ENCODE peak calls at places on chromosomes 1 and 21, in seven cellular contexts. One of them, this sample, is unnamed.

GRCh38 chr1:10795305-10796021 is 983 bp downstream of the CASZ1 start:
- DNase-seq in astrocyte: no peak
- DNase-seq in heart left ventricle: no peak
- DNase-seq in CD8-positive, alpha-beta T cell: no peak
- DNase-seq in pancreas: peak; percentile 81
- DNase-seq in stomach: no peak
- DNase-seq in PC-9: peak; percentile 16
- DNase-seq in this sample: no peak

GRCh38 chr1:44805311-44806024 is 1.7 kb downstream of the DYNLT4 start:
- DNase-seq in astrocyte: no peak
- DNase-seq in heart left ventricle: no peak
- DNase-seq in CD8-positive, alpha-beta T cell: no peak
- DNase-seq in pancreas: peak; percentile 71
- DNase-seq in stomach: no peak
- DNase-seq in PC-9: no peak
- DNase-seq in this sample: no peak

GRCh38 chr1:187837787-187838186 is 1009.0 kb downstream of the PLA2G4A start:
- DNase-seq in astrocyte: no peak
- DNase-seq in heart left ventricle: no peak
- DNase-seq in CD8-positive, alpha-beta T cell: no peak
- DNase-seq in pancreas: no peak
- DNase-seq in stomach: no peak
- DNase-seq in PC-9: no peak
- DNase-seq in this sample: no peak

GRCh38 chr1:219271914-219272545 is 98.4 kb downstream of the LYPLAL1 start:
- DNase-seq in astrocyte: peak; percentile 73
- DNase-seq in heart left ventricle: no peak
- DNase-seq in CD8-positive, alpha-beta T cell: no peak
- DNase-seq in pancreas: no peak
- DNase-seq in stomach: no peak
- DNase-seq in PC-9: no peak
- DNase-seq in this sample: no peak

GRCh38 chr1:115408489-115409002 is 70.5 kb upstream of the NGF start:
- DNase-seq in astrocyte: no peak
- DNase-seq in heart left ventricle: no peak
- DNase-seq in CD8-positive, alpha-beta T cell: no peak
- DNase-seq in pancreas: no peak
- DNase-seq in stomach: no peak
- DNase-seq in PC-9: no peak
- DNase-seq in this sample: no peak

GRCh38 chr1:82065917-82066316 is 265.2 kb downstream of the ADGRL2 start:
- DNase-seq in astrocyte: no peak
- DNase-seq in heart left ventricle: peak; percentile 17
- DNase-seq in CD8-positive, alpha-beta T cell: no peak
- DNase-seq in pancreas: no peak
- DNase-seq in stomach: no peak
- DNase-seq in PC-9: no peak
- DNase-seq in this sample: no peak

GRCh38 chr1:115445090-115445489 is 107.0 kb upstream of the NGF start:
- DNase-seq in astrocyte: no peak
- DNase-seq in heart left ventricle: no peak
- DNase-seq in CD8-positive, alpha-beta T cell: no peak
- DNase-seq in pancreas: no peak
- DNase-seq in stomach: no peak
- DNase-seq in PC-9: no peak
- DNase-seq in this sample: no peak

GRCh38 chr1:66998972-66999371 is 55.0 kb downstream of the SLC35D1 start:
- DNase-seq in astrocyte: peak; percentile 42
- DNase-seq in heart left ventricle: no peak
- DNase-seq in CD8-positive, alpha-beta T cell: no peak
- DNase-seq in pancreas: no peak
- DNase-seq in stomach: no peak
- DNase-seq in PC-9: no peak
- DNase-seq in this sample: peak; percentile 47

GRCh38 chr1:206708058-206708457 is 23.4 kb downstream of the MAPKAPK2 start:
- DNase-seq in astrocyte: no peak
- DNase-seq in heart left ventricle: no peak
- DNase-seq in CD8-positive, alpha-beta T cell: no peak
- DNase-seq in pancreas: no peak
- DNase-seq in stomach: no peak
- DNase-seq in PC-9: no peak
- DNase-seq in this sample: no peak

DNA sequence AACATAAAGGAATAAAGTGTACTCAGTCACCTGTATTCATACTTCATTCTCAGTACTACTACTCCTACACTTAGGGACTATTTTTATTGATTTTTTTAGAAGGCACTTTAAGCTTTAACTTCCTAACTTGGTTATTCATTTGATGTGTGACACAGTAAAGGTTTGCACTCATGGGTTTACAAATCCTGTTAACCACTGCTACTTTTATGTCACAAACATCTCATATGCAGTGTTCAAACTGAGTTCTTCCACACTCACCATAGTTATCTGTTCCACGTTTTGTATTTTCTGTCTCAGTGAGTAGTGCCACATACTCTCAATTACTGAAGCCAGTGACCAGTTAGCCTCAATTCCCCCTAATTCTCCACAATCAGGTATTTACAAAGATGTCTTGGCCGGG is 33.2 kb downstream of the RCOR3 start:
- DNase-seq in astrocyte: no peak
- DNase-seq in heart left ventricle: no peak
- DNase-seq in CD8-positive, alpha-beta T cell: no peak
- DNase-seq in pancreas: no peak
- DNase-seq in stomach: no peak
- DNase-seq in PC-9: no peak
- DNase-seq in this sample: no peak
- TF ChIP-seq CTCF in astrocyte: no peak
- TF ChIP-seq CTCF in heart left ventricle: no peak
- TF ChIP-seq CTCF in CD8-positive, alpha-beta T cell: no peak
- TF ChIP-seq CTCF in pancreas: no peak
- TF ChIP-seq CTCF in stomach: no peak
- TF ChIP-seq CTCF in PC-9: no peak
- TF ChIP-seq CTCF in this sample: no peak

GRCh38 chr1:177471244-177471643 is 300.5 kb downstream of the BRINP2 start:
- DNase-seq in astrocyte: peak; percentile 29
- DNase-seq in heart left ventricle: no peak
- DNase-seq in CD8-positive, alpha-beta T cell: no peak
- DNase-seq in pancreas: no peak
- DNase-seq in stomach: no peak
- DNase-seq in PC-9: no peak
- DNase-seq in this sample: peak; percentile 63
- H3K36me3 ChIP-seq in astrocyte: no peaks in the 10 kb centered on the region
- H3K36me3 ChIP-seq in heart left ventricle: no peaks in the 10 kb centered on the region
- H3K36me3 ChIP-seq in CD8-positive, alpha-beta T cell: no peaks in the 10 kb centered on the region
- H3K36me3 ChIP-seq in pancreas: no peaks in the 10 kb centered on the region
- H3K36me3 ChIP-seq in stomach: no peaks in the 10 kb centered on the region
- H3K36me3 ChIP-seq in PC-9: no peaks in the 10 kb centered on the region
- H3K36me3 ChIP-seq in this sample: no peaks in the 10 kb centered on the region

DNA sequence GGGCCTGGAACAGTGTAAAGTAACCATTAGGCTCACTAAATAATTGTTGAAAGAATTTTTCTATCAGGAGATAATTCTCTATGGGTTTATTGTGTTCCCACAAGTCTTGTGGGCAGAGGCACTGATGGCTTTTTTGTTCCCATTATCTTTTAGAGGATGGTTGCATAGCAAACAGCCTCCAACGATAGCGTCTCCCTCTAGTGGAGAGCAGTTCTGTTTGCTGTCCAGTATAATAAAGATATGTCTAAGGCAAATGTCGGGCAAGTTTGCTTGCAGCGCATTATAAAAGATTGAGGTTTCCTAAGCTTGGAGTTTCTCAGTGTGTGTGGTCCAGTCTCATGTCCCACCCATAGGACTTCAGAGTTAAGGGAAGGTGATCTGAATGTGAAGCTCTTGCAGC is 1.3 kb upstream of the SLC6A17 start:
- DNase-seq in astrocyte: no peak
- DNase-seq in heart left ventricle: no peak
- DNase-seq in CD8-positive, alpha-beta T cell: no peak
- DNase-seq in pancreas: no peak
- DNase-seq in stomach: no peak
- DNase-seq in PC-9: no peak
- DNase-seq in this sample: peak; percentile 29
- TF ChIP-seq CTCF in astrocyte: peak; percentile 28
- TF ChIP-seq CTCF in heart left ventricle: no peak
- TF ChIP-seq CTCF in CD8-positive, alpha-beta T cell: no peak
- TF ChIP-seq CTCF in pancreas: no peak
- TF ChIP-seq CTCF in stomach: no peak
- TF ChIP-seq CTCF in PC-9: peak; percentile 81
- TF ChIP-seq CTCF in this sample: peak; percentile 51

GRCh38 chr1:42184616-42185015 is 20.1 kb upstream of the GUCA2A start:
- DNase-seq in astrocyte: no peak
- DNase-seq in heart left ventricle: no peak
- DNase-seq in CD8-positive, alpha-beta T cell: no peak
- DNase-seq in pancreas: no peak
- DNase-seq in stomach: no peak
- DNase-seq in PC-9: no peak
- DNase-seq in this sample: no peak
- H3K36me3 ChIP-seq in astrocyte: peaks cover 14% of the 10 kb centered on the region
- H3K36me3 ChIP-seq in heart left ventricle: peaks cover 9% of the 10 kb centered on the region
- H3K36me3 ChIP-seq in CD8-positive, alpha-beta T cell: peaks cover 30% of the 10 kb centered on the region
- H3K36me3 ChIP-seq in pancreas: no peaks in the 10 kb centered on the region
- H3K36me3 ChIP-seq in stomach: peaks cover 90% of the 10 kb centered on the region
- H3K36me3 ChIP-seq in PC-9: peaks cover 30% of the 10 kb centered on the region
- H3K36me3 ChIP-seq in this sample: peaks cover 2% of the 10 kb centered on the region

GRCh38 chr1:229843627-229844238 is 217.7 kb downstream of the URB2 start:
- DNase-seq in astrocyte: no peak
- DNase-seq in heart left ventricle: peak; percentile 29
- DNase-seq in CD8-positive, alpha-beta T cell: no peak
- DNase-seq in pancreas: no peak
- DNase-seq in stomach: no peak
- DNase-seq in PC-9: no peak
- DNase-seq in this sample: peak; percentile 54
- TF ChIP-seq CTCF in astrocyte: no peak
- TF ChIP-seq CTCF in heart left ventricle: peak; percentile 53
- TF ChIP-seq CTCF in CD8-positive, alpha-beta T cell: no peak
- TF ChIP-seq CTCF in pancreas: no peak
- TF ChIP-seq CTCF in stomach: no peak
- TF ChIP-seq CTCF in PC-9: no peak
- TF ChIP-seq CTCF in this sample: no peak

GRCh38 chr21:34878501-34878900 is 170.6 kb downstream of the RUNX1 start:
- DNase-seq in astrocyte: peak; percentile 51
- DNase-seq in heart left ventricle: no peak
- DNase-seq in CD8-positive, alpha-beta T cell: no peak
- DNase-seq in pancreas: no peak
- DNase-seq in stomach: peak; percentile 80
- DNase-seq in PC-9: peak; percentile 29
- DNase-seq in this sample: peak; percentile 81
- H3K36me3 ChIP-seq in astrocyte: peaks cover 56% of the 10 kb centered on the region
- H3K36me3 ChIP-seq in heart left ventricle: no peaks in the 10 kb centered on the region
- H3K36me3 ChIP-seq in CD8-positive, alpha-beta T cell: peaks cover 23% of the 10 kb centered on the region
- H3K36me3 ChIP-seq in pancreas: no peaks in the 10 kb centered on the region
- H3K36me3 ChIP-seq in stomach: peaks cover 40% of the 10 kb centered on the region
- H3K36me3 ChIP-seq in PC-9: peaks cover 56% of the 10 kb centered on the region
- H3K36me3 ChIP-seq in this sample: peaks cover 10% of the 10 kb centered on the region

GRCh38 chr1:155052412-155053400 is 1.6 kb downstream of the ADAM15 start:
- DNase-seq in astrocyte: no peak
- DNase-seq in heart left ventricle: peak; percentile 83
- DNase-seq in CD8-positive, alpha-beta T cell: no peak
- DNase-seq in pancreas: peak; percentile 39
- DNase-seq in stomach: no peak
- DNase-seq in PC-9: peak; percentile 43
- DNase-seq in this sample: peak; percentile 42
- TF ChIP-seq CTCF in astrocyte: peak; percentile 17
- TF ChIP-seq CTCF in heart left ventricle: no peak
- TF ChIP-seq CTCF in CD8-positive, alpha-beta T cell: no peak
- TF ChIP-seq CTCF in pancreas: no peak
- TF ChIP-seq CTCF in stomach: no peak
- TF ChIP-seq CTCF in PC-9: peak; percentile 58
- TF ChIP-seq CTCF in this sample: peak; percentile 72

DNA sequence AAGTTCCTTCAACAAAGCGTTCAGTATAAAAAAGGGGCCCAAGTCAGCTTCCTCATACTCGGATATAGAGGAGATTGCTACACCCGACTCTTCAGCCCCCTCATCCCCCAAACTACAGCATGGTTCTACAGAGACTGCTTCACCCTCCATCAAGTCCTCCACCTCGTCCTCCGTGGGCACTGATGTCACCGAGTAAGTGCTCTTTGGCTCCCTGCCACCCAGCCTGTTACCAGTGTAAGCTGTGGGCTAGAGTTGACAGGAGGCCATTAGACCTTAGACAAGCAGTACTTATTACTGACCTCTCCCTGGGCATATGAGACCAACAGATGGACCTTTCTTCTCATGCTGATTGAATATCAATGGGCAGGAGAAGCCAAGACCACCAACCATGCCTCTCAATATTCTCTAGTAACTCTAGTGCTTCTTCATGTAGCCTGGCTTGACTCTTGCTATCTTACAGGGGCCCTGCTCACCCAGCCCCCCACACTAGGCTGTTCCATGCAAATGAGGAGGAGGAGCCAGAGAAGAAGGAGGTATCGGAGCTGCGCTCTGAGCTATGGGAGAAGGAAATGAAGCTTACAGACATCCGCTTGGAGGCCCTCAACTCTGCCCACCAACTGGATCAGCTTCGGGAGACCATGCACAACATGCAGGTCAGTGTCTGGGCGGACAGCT is 20.9 kb upstream of the IPO9 start:
- DNase-seq in astrocyte: no peak
- DNase-seq in heart left ventricle: peak; percentile 56
- DNase-seq in CD8-positive, alpha-beta T cell: no peak
- DNase-seq in pancreas: no peak
- DNase-seq in stomach: no peak
- DNase-seq in PC-9: no peak
- DNase-seq in this sample: no peak
- H3K36me3 ChIP-seq in astrocyte: peaks cover 92% of the 10 kb centered on the region
- H3K36me3 ChIP-seq in heart left ventricle: peaks cover 90% of the 10 kb centered on the region
- H3K36me3 ChIP-seq in CD8-positive, alpha-beta T cell: no peaks in the 10 kb centered on the region
- H3K36me3 ChIP-seq in pancreas: no peaks in the 10 kb centered on the region
- H3K36me3 ChIP-seq in stomach: peaks cover 99% of the 10 kb centered on the region
- H3K36me3 ChIP-seq in PC-9: peaks cover 8% of the 10 kb centered on the region
- H3K36me3 ChIP-seq in this sample: peaks cover 41% of the 10 kb centered on the region

DNA sequence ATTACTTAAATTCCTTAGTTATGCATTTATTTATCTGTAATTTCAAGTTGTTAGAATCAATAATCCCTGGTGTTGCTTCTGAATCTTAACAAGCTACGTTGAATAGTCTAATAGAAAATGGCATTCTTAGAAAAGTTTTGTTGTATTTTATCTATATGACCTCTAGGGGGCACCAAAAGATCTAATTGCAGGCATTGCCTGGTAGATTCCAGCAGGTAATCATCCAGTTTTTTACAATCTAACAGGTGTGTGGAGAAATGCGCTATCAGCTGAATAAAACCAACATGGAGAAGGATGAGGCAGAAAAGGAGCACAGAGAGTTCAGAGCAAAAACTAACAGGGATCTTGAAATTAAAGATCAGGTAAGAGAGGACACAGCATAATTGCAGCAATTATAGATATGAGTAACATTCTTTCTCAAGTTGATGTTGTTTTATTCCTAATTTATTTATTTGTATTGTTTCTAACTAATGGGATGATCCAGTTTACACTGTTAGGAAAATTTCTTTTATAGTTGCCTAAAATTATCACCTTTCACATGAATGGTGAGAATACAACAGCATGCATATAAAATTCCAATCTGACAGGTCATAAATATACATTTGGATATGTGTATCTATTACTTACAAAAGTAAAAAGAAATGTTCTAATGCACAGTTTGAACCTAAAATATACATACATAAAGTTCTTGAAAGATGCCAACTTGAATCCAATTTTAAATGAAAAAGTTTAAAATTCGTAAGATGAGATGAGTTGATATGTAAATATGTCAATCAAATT is 88.3 kb downstream of the SDCCAG8 start:
- DNase-seq in astrocyte: peak; percentile 21
- DNase-seq in heart left ventricle: no peak
- DNase-seq in CD8-positive, alpha-beta T cell: no peak
- DNase-seq in pancreas: no peak
- DNase-seq in stomach: no peak
- DNase-seq in PC-9: no peak
- DNase-seq in this sample: peak; percentile 45
- TF ChIP-seq CTCF in astrocyte: peak; percentile 68
- TF ChIP-seq CTCF in heart left ventricle: peak; percentile 68
- TF ChIP-seq CTCF in CD8-positive, alpha-beta T cell: peak; percentile 90
- TF ChIP-seq CTCF in pancreas: peak; percentile 43
- TF ChIP-seq CTCF in stomach: no peak
- TF ChIP-seq CTCF in PC-9: peak; percentile 87
- TF ChIP-seq CTCF in this sample: peak; percentile 45

This sample was measured in bronchial epithelial cell.